ENCODE peak calls at places on chromosomes 12 and 14, in four cellular contexts. R is hepatocyte, E is MM.1S, L is neural progenitor cell. C is an unnamed sample.

GRCh38 chr14:94040796-94041195 is 14.7 kb downstream of the OTUB2 start:
- DNase-seq in R (no peak), E (no peak), L (no peak), C (no peak)

GRCh38 chr12:130357729-130358330 is 20.1 kb downstream of the PIWIL1 start:
- DNase-seq in R (no peak), E (no peak), L (no peak), C (no peak)

GRCh38 chr14:22303589-22304195 is 285.3 kb downstream of the DAD1 start:
- DNase-seq in R (no peak), E (no peak), L (peak; percentile 18), C (peak; percentile 48)

GRCh38 chr12:10406725-10407124 is 2.8 kb downstream of the KLRC4 start:
- DNase-seq in R (no peak), E (no peak), L (no peak), C (no peak)

GRCh38 chr12:56591961-56592360 is 38.2 kb downstream of the BAZ2A start:
- DNase-seq in R (no peak), E (no peak), L (no peak), C (peak; percentile 50)

GRCh38 chr12:28963554-28963953 is 185.5 kb upstream of the FAR2 start:
- DNase-seq in R (peak; percentile 14), E (peak; percentile 36), L (peak; percentile 14), C (peak; percentile 66)

GRCh38 chr12:2287151-2287550 is 234.4 kb downstream of the CACNA1C start:
- DNase-seq in R (no peak), E (no peak), L (no peak), C (peak; percentile 34)

GRCh38 chr14:77761205-77761931 is 412 bp upstream of the SNW1 start:
- DNase-seq in R (peak; percentile 11), E (no peak), L (peak; percentile 57), C (peak; percentile 79)

GRCh38 chr12:123533672-123534643 is at the start of gene RILPL1:
- DNase-seq in R (peak; percentile 82), E (peak; percentile 6), L (peak; percentile 85), C (peak; percentile 77)

GRCh38 chr14:46215801-46216200 is 435.8 kb downstream of the RPL10L start:
- DNase-seq in R (no peak), E (no peak), L (no peak), C (no peak)
- H3K9me3 ChIP-seq in R (no peaks in the 10 kb centered on the region), E (no peaks in the 10 kb centered on the region), L (no peaks in the 10 kb centered on the region), C (no peaks in the 10 kb centered on the region)

DNA sequence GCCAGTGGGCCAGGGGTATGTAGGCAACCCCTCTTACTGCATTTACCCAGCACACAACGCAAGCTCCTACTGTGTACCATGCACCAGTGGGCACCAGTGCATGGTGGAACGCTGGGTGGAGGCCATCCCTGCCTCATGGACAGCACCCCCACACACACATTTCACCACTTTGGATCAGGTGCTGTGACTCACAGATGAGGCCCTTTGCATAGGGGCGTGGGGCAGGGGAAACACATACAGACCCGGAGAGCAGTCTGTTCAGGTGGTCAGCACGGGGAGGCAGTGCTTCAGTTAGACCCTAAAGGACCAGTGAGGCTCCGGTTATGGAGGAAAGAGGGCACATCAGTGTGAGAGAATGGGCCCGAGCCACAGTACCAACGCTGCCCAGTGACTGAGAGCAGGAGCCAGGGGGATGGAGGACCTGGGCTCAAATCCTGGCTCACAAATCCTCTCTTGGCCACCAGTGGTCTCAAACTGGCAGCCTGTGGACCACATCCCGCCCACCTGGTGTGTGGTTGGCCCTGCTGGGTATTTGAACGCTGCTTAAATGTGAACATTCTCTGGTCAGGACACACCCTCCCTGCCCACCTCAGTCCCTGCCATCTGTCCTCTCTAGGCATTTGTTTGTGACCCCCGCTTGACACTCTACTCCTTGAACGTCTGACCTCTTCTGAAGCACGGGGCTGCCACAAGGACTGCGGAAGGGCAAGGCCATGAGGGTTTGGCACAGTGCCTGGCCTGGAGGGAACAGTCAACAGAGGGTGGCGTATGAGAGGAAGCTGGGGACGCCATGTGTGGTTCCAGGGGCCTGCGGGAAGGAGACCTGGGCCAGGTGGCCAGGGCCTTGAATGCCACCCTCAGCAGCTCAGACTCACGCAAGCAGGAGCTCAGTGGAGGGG is 46.7 kb downstream of the FAM222A start:
- DNase-seq in R (no peak), E (no peak), L (no peak), C (no peak)
- TF ChIP-seq EZH2phosphoT487 in R (no peak), E (no peak), L (no peak), C (no peak)

DNA sequence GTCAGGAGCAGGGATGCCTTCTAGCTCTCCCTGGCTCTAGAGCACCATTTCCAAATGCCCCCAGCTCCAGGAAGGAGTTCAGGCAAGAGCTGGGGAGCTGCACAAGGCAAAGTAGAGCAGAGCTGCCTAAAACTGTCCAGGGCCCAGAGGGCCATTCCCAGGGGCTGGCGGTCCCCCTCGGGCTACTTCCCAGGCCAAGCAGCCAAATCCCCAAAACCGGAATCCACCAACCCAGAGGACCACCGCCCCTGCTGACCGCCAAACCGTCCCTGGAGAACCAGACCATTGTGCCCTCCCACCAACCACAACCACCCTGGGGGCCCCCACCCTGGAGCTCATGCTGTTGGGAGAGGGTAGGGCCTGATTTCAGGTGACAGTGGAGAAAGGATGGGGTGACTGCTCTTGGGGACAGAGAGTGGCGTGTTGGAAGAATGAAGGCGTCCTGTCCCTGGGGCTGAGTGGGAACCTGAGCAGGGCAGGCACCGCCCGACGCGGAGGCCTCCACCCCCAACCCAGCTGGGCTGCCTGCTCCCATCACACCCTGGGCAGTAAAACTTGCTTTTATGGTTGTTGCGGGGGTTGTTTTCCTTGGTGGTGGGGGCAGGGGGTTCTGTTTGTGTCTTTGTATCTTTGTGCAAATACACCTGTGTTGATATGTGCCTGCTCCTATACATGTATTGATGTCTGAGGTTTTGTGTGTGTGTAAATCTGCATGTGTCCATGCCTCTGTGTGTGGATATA is 24.0 kb upstream of the KRT78 start:
- DNase-seq in R (peak; percentile 58), E (no peak), L (no peak), C (no peak)
- H3K4me2 ChIP-seq in R (peak overlapping the region; percentile 80), E (no peak overlapping the region), L (no peak overlapping the region), C (peak overlapping the region; percentile 68)

GRCh38 chr14:79543348-79543747 is 668.0 kb downstream of the DIO2 start:
- DNase-seq in R (no peak), E (no peak), L (no peak), C (no peak)
- H3K9me3 ChIP-seq in R (no peaks in the 10 kb centered on the region), E (no peaks in the 10 kb centered on the region), L (no peaks in the 10 kb centered on the region), C (no peaks in the 10 kb centered on the region)

DNA sequence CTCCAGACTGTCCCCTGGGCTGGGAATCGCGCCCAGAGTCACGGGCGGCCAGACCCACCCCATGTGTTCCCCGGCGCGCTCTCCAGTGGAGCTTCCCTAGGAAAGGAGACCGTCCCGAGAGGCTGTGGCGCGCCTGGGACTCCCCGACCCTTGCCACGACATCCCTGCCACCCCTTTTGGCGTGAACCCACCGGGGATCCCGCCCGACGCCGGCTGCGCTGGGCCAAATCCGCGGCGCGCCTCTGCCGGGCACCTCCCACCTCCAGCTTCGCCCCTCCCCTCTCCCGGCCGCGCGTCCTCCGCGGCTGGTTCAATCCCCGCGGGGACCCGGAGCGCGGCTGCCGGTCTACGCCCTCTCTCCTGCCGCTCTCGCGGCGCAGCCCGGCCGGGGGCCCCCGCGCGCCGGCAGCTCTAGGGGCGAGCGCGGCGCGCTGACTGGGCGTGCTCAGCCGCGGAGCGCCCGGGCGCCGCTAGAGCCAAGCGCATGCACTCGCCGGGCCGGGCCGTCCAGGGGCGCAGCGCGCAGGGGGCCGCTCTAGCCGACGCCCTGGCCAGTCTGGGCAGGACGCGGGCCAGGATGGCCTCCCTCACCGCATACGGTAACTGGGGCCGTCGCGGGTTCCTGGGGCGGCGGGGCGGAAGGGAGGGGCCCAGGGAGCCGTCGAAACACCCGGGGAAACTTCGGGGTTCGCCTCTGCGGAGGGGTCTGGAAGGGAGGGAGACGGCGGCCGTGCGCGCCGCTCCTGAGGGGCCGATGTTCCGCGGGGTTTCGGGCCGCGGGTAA is 77.4 kb upstream of the ANO4 start:
- DNase-seq in R (peak; percentile 48), E (no peak), L (peak; percentile 81), C (peak; percentile 75)
- TF ChIP-seq EZH2phosphoT487 in R (no peak), E (no peak), L (peak; percentile 77), C (no peak)

GRCh38 chr14:101876539-101876938 is 87.8 kb upstream of the DYNC1H1 start:
- DNase-seq in R (peak; percentile 67), E (peak; percentile 93), L (no peak), C (peak; percentile 73)
- H3K4me2 ChIP-seq in R (peak overlapping the region; percentile 35), E (peak overlapping the region; percentile 66), L (no peak overlapping the region), C (no peak overlapping the region)

DNA sequence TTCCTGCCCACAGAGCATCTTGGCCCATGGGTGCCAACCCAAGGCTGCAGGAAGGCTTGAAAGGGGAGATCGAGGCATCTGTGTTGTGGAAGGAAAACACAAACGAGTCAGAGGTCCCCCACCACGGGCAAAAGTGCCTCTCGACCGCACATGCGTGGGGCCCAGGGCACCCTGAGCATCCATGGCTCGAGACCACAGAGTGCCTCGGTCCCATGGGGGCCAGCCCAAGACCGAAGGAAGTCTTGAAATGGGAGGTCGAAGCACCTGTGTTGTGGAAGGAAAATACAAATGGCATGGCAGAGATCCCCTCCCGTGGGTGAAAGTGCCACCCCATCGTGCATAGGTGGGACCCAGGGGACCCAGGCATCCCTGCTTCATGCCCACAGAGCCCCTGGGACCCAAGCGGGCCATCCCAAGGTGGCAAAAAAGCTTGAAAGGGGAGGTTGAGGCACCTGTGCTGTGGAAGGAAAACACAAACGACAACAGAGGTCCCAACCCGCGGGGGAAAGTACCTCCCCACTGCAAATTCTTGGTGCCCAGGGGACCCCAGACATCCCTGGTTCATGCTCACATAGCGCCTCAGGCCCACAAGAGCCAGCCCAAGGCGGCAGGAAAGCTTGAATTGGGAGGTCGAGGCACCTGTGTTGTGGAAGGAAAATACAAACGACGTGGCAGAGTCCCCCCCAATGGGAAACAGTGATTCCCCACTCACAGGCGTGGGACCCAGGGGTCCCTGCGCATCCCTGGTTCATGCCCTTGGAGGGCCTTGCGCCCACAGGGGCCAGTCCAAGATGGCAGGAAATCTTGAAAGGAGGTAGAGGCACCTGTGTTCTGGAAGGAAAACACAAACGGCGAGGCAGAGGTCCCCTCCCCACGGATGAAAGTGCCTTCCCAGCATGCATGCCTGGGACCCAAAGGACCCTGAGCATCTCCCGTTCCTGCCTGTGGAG is 373.0 kb downstream of the ALG10 start:
- DNase-seq in R (no peak), E (no peak), L (no peak), C (no peak)
- H3K9me3 ChIP-seq in R (no peaks in the 10 kb centered on the region), E (no peaks in the 10 kb centered on the region), L (no peaks in the 10 kb centered on the region), C (no peaks in the 10 kb centered on the region)

GRCh38 chr14:50060871-50061663 is 55.3 kb downstream of the VCPKMT start:
- DNase-seq in R (peak; percentile 81), E (no peak), L (no peak), C (peak; percentile 94)
- TF ChIP-seq EZH2phosphoT487 in R (no peak), E (no peak), L (no peak), C (no peak)

GRCh38 chr12:91772411-91772810 is 373.2 kb downstream of the BTG1 start:
- DNase-seq in R (no peak), E (no peak), L (no peak), C (no peak)

GRCh38 chr12:91778091-91778819 is 367.4 kb downstream of the BTG1 start:
- DNase-seq in R (peak; percentile 8), E (peak; percentile 66), L (no peak), C (peak; percentile 20)

GRCh38 chr12:91778938-91779400 is 366.7 kb downstream of the BTG1 start:
- DNase-seq in R (peak; percentile 85), E (peak; percentile 95), L (no peak), C (peak; percentile 93)

GRCh38 chr12:91777268-91777997 is 368.2 kb downstream of the BTG1 start:
- DNase-seq in R (peak; percentile 39), E (no peak), L (no peak), C (peak; percentile 12)

GRCh38 chr12:91774471-91774921 is 371.1 kb downstream of the BTG1 start:
- DNase-seq in R (peak; percentile 33), E (peak; percentile 65), L (no peak), C (peak; percentile 53)
- H3K4me2 ChIP-seq in R (peak overlapping the region; percentile 55), E (peak overlapping the region; percentile 44), L (no peak overlapping the region), C (peak overlapping the region; percentile 72)

DNA sequence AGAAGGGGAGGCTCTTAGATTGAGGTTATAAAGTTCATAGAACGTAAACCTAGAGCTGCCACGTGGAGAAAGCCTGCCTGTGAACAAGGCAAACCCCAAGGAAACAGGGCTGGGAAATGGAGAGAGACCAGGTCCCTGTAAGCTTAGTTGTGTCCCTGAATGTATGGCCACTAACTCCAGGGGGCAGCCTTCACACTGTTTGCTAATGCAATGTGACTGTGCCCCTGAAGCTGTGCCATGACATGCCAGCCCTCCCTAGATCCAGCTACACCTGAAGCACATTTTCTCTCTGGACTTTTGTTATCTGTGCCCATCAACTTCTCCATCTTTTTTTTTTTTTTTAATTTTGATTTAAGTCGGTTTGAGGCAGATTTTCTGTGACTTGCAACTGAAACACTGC is 60.6 kb upstream of the TMCC3 start:
- DNase-seq in R (no peak), E (peak; percentile 36), L (peak; percentile 37), C (peak; percentile 29)
- H3K9me3 ChIP-seq in R (no peaks in the 10 kb centered on the region), E (no peaks in the 10 kb centered on the region), L (no peaks in the 10 kb centered on the region), C (no peaks in the 10 kb centered on the region)